ENCODE peak calls at places on chromosomes 13 and 19, in four cellular contexts. F is cerebellar cortex, D is HT1080, H is occipital lobe. G is an unnamed sample.

GRCh38 chr19:8536282-8536681 is 22.3 kb upstream of the ZNF414 start:
- DNase-seq in F (no peak), D (no peak), H (no peak), G (no peak)

GRCh38 chr19:51142119-51142518 is at the start of gene SIGLEC7:
- DNase-seq in F (no peak), D (no peak), H (no peak), G (no peak)

GRCh38 chr19:48963371-48964204 is 1.5 kb upstream of the FTL start:
- DNase-seq in F (peak), D (peak), H (peak), G (no peak)

GRCh38 chr19:21698215-21698614 is 69.2 kb downstream of the ZNF100 start:
- DNase-seq in F (peak), D (no peak), H (no peak), G (peak)

GRCh38 chr19:47573076-47574026 is at the start of gene ZNF541:
- DNase-seq in F (peak), D (no peak), H (peak), G (no peak)

GRCh38 chr19:34649886-34650543 is 26.9 kb downstream of the SCGB2B2 start:
- DNase-seq in F (no peak), D (no peak), H (no peak), G (no peak)

GRCh38 chr13:113551081-113552000 is 33.2 kb upstream of the TFDP1 start:
- DNase-seq in F (peak), D (no peak), H (no peak), G (no peak)

GRCh38 chr13:33264620-33264978 is 21.0 kb downstream of the STARD13 start:
- DNase-seq in F (no peak), D (no peak), H (no peak), G (no peak)

GRCh38 chr19:7188682-7189629 is 105.3 kb downstream of the INSR start:
- DNase-seq in F (no peak), D (no peak), H (no peak), G (no peak)

GRCh38 chr19:17775245-17775927 is 19.6 kb upstream of the B3GNT3 start:
- DNase-seq in F (peak), D (peak), H (no peak), G (peak)

GRCh38 chr13:46184277-46184699 is 2.3 kb upstream of the LCP1 start:
- DNase-seq in F (peak), D (peak), H (no peak), G (peak)

GRCh38 chr13:99663908-99664307 is 162.6 kb downstream of the TM9SF2 start:
- DNase-seq in F (peak), D (no peak), H (no peak), G (no peak)

GRCh38 chr19:15979293-15979692 is 30.5 kb downstream of the OR10H4 start:
- DNase-seq in F (no peak), D (no peak), H (no peak), G (no peak)

GRCh38 chr13:43077906-43078305 is 54.5 kb downstream of the DNAJC15 start:
- DNase-seq in F (no peak), D (no peak), H (no peak), G (no peak)

GRCh38 chr19:41753936-41754529 is 1.3 kb upstream of the CEACAM6 start:
- DNase-seq in F (peak), D (no peak), H (no peak), G (peak)

GRCh38 chr13:40534456-40534855 is 132.0 kb downstream of the FOXO1 start:
- DNase-seq in F (no peak), D (no peak), H (no peak), G (no peak)

GRCh38 chr19:47228168-47228936 is 2.6 kb downstream of the BBC3 start:
- DNase-seq in F (peak), D (peak), H (no peak), G (peak)

GRCh38 chr13:42612021-42612765 is 38.2 kb downstream of the TNFSF11 start:
- DNase-seq in F (no peak), D (peak), H (no peak), G (no peak)

GRCh38 chr19:46381746-46382345 is 31.5 kb downstream of the CCDC8 start:
- DNase-seq in F (peak), D (no peak), H (no peak), G (no peak)